ENCODE peak calls at places on chromosomes 11 and 22, in seven cellular contexts. D, R, B, Y, Q, M and W are unnamed samples.
A peak's percentile ranks its signal among the peaks of the same experiment; 100 is the strongest.

GRCh38 chr11:28439403-28439802 is 331.2 kb downstream of the METTL15 start:
- DNase-seq in D (no peak), R (no peak), B (no peak), Y (no peak), Q (no peak), M (no peak), W (no peak)

GRCh38 chr11:1062075-1062820 is 12.4 kb upstream of the MUC2 start:
- DNase-seq in D (no peak), R (no peak), B (no peak), Y (no peak), Q (no peak), M (no peak), W (no peak)

GRCh38 chr11:44219830-44220778 is 89.8 kb downstream of the ALX4 start:
- DNase-seq in D (no peak), R (peak; percentile 15), B (no peak), Y (no peak), Q (no peak), M (no peak), W (no peak)

GRCh38 chr22:44199866-44200265 is 19.1 kb downstream of the PARVG start:
- DNase-seq in D (no peak), R (no peak), B (no peak), Y (no peak), Q (no peak), M (no peak), W (no peak)

GRCh38 chr11:77523712-77524111 is 49.8 kb upstream of the PAK1 start:
- DNase-seq in D (no peak), R (no peak), B (no peak), Y (no peak), Q (no peak), M (no peak), W (no peak)

GRCh38 chr22:39101226-39101625 is 4.2 kb downstream of the APOBEC3H start:
- DNase-seq in D (no peak), R (no peak), B (no peak), Y (no peak), Q (no peak), M (no peak), W (no peak)

GRCh38 chr11:130162733-130163132 is 3.2 kb downstream of the ST14 start:
- DNase-seq in D (peak; percentile 58), R (no peak), B (no peak), Y (peak; percentile 43), Q (no peak), M (no peak), W (no peak)

GRCh38 chr11:113474362-113475159 is 637 bp downstream of the DRD2 start:
- DNase-seq in D (peak; percentile 14), R (peak; percentile 66), B (peak; percentile 31), Y (peak; percentile 88), Q (no peak), M (peak; percentile 45), W (peak; percentile 34)

GRCh38 chr11:104918113-104918824 is 20.0 kb upstream of the CASP12 start:
- DNase-seq in D (no peak), R (peak; percentile 93), B (no peak), Y (peak; percentile 76), Q (peak; percentile 7), M (no peak), W (no peak)

DNA sequence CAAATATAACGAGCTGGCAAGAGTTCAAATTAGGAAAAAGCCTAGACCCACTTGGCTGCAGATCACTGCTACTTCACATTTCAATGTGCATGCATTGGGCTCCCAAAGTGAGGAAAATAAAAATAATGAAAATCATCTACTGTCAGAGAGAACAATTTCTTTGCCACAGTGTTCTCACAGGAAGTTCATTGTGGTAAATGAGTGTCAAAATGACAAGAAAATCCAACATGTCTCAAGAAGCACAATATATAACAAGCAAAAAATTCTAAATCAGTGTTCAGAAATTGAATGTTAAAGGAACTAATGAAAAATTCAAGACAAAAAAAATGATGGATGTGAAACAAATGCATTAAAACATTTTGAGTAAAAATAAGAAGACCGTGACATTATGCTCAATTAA is 31.3 kb downstream of the RCN1 start:
- DNase-seq in D (no peak), R (no peak), B (no peak), Y (no peak), Q (no peak), M (no peak), W (no peak)
- TF ChIP-seq CTCF in D (no peak), R (no peak), B (no peak), Y (no peak), Q (no peak), M (no peak), W (no peak)

GRCh38 chr22:21643533-21644357 is 1.6 kb downstream of the SDF2L1 start:
- DNase-seq in D (peak; percentile 45), R (no peak), B (no peak), Y (no peak), Q (no peak), M (no peak), W (no peak)
- TF ChIP-seq CTCF in D (peak; percentile 67), R (no peak), B (no peak), Y (peak; percentile 14), Q (peak; percentile 26), M (no peak), W (peak; percentile 12)

GRCh38 chr22:31750365-31751284 is 693 bp upstream of the PRR14L start:
- DNase-seq in D (peak; percentile 22), R (no peak), B (no peak), Y (no peak), Q (no peak), M (no peak), W (no peak)

GRCh38 chr22:31747441-31747840 is 2.5 kb downstream of the PRR14L start:
- DNase-seq in D (no peak), R (no peak), B (no peak), Y (no peak), Q (no peak), M (no peak), W (no peak)

GRCh38 chr22:31748490-31748889 is 1.4 kb downstream of the PRR14L start:
- DNase-seq in D (no peak), R (no peak), B (no peak), Y (no peak), Q (no peak), M (no peak), W (no peak)

GRCh38 chr22:31752096-31752847 is 1.5 kb upstream of the DEPDC5 start:
- DNase-seq in D (no peak), R (no peak), B (no peak), Y (no peak), Q (no peak), M (no peak), W (no peak)

DNA sequence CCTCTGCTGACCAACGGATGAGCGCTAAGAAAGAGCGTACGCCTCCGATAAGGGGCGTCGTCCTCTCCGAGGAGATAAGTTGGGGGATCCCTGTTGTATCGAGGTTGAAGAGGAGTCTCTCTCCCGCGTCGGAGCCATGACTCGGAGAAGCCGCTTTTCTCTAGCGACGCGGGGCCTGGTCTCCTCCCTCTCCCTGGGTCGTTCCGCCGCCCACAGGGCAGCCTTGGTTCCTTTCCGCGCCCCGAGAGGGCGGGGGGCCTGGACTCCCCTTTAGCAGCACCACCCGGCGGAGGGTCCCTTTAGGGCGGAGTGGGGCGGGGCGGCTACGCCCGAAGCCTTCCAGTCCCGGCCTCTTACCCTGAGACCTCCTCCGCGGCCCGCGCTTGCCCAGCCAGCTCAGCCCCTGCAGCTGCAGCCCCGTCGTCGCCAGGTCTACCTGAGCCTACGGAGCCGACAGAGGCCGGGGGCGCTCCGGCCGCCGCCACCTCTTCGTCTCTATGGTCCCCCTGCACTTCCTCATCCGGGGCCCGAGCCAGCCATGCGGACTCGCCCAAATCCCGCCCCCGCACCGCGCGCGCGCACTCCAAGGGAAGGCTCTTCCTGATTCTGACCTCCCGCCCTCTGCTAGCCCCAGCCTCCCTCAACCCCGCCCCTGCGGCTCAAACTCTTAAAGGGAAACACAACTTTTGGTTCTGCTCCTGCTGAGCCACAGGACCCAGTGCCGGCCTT is at the start of gene PRR14L:
- DNase-seq in D (peak; percentile 97), R (peak; percentile 90), B (peak; percentile 98), Y (peak; percentile 97), Q (no peak), M (peak; percentile 99), W (peak; percentile 45)
- TF ChIP-seq CTCF in D (peak; percentile 45), R (peak; percentile 1), B (no peak), Y (peak; percentile 18), Q (no peak), M (no peak), W (peak; percentile 3)

GRCh38 chr11:121366970-121367369 is 74.4 kb downstream of the SC5D start:
- DNase-seq in D (peak; percentile 72), R (no peak), B (no peak), Y (no peak), Q (no peak), M (no peak), W (no peak)
- TF ChIP-seq CTCF in D (peak; percentile 14), R (no peak), B (no peak), Y (no peak), Q (no peak), M (no peak), W (no peak)

DNA sequence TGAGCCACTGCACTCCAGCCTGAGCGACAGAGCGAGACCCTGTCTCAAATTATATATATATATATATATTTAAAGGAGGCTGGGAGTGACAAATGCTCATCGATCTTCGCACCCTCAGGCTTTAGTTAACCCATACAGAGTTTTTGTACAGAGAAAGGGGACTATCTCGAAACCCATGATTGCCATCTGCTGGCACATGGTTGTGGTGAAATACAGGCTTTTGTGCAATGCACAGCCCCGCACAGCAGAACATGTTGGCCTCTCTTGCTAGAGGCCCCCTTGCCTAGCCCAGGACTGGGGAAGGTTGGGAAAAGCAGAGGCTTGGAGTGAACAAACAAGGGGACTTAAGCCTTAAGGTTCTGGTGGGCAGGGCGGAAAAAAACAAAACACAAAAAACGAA is 3.6 kb downstream of the MYBPC3 start:
- DNase-seq in D (peak; percentile 54), R (peak; percentile 22), B (no peak), Y (peak; percentile 43), Q (no peak), M (no peak), W (no peak)
- TF ChIP-seq CTCF in D (peak; percentile 65), R (peak; percentile 14), B (no peak), Y (peak; percentile 14), Q (no peak), M (no peak), W (peak; percentile 56)